ENCODE peak calls at places on chromosome 16, in seven cellular contexts. One of them, this sample, is unnamed.
A peak's percentile ranks its signal among the peaks of the same experiment; 100 is the strongest.

GRCh38 chr16:27446721-27447120 is 44.7 kb downstream of the IL21R start:
- DNase-seq in CD8-positive, alpha-beta T cell: peak; percentile 86
- DNase-seq in heart right ventricle: no peak
- DNase-seq in tibial nerve: no peak
- DNase-seq in A673: no peak
- DNase-seq in upper lobe of right lung: no peak
- DNase-seq in right cardiac atrium: peak; percentile 40
- DNase-seq in this sample: no peak

GRCh38 chr16:18789515-18789849 is 652 bp downstream of the RPS15A start:
- DNase-seq in heart right ventricle: no peak
- DNase-seq in tibial nerve: no peak
- DNase-seq in A673: no peak
- DNase-seq in right cardiac atrium: no peak
- DNase-seq in CD8-positive, alpha-beta T cell: no peak
- DNase-seq in upper lobe of right lung: no peak
- DNase-seq in this sample: no peak

GRCh38 chr16:52526429-52526828 is 20.5 kb downstream of the TOX3 start:
- DNase-seq in A673: no peak
- DNase-seq in heart right ventricle: no peak
- DNase-seq in CD8-positive, alpha-beta T cell: no peak
- DNase-seq in tibial nerve: no peak
- DNase-seq in upper lobe of right lung: no peak
- DNase-seq in right cardiac atrium: no peak
- DNase-seq in this sample: no peak

GRCh38 chr16:83813818-83814653 is 6.3 kb downstream of the HSBP1 start:
- DNase-seq in CD8-positive, alpha-beta T cell: no peak
- DNase-seq in upper lobe of right lung: no peak
- DNase-seq in right cardiac atrium: no peak
- DNase-seq in tibial nerve: peak; percentile 31
- DNase-seq in A673: peak; percentile 40
- DNase-seq in heart right ventricle: peak; percentile 31
- DNase-seq in this sample: peak; percentile 72

GRCh38 chr16:58236231-58236690 is 38.4 kb upstream of the CSNK2A2 start:
- DNase-seq in CD8-positive, alpha-beta T cell: peak; percentile 64
- DNase-seq in A673: peak; percentile 84
- DNase-seq in upper lobe of right lung: peak; percentile 74
- DNase-seq in tibial nerve: peak; percentile 24
- DNase-seq in heart right ventricle: peak; percentile 66
- DNase-seq in right cardiac atrium: peak; percentile 83
- DNase-seq in this sample: peak; percentile 75

GRCh38 chr16:69444873-69445517 is 20.6 kb downstream of the CYB5B start:
- DNase-seq in right cardiac atrium: no peak
- DNase-seq in heart right ventricle: no peak
- DNase-seq in tibial nerve: no peak
- DNase-seq in CD8-positive, alpha-beta T cell: no peak
- DNase-seq in upper lobe of right lung: no peak
- DNase-seq in A673: no peak
- DNase-seq in this sample: no peak

GRCh38 chr16:4634768-4635167 is 10.1 kb downstream of the MGRN1 start:
- DNase-seq in upper lobe of right lung: no peak
- DNase-seq in tibial nerve: no peak
- DNase-seq in CD8-positive, alpha-beta T cell: no peak
- DNase-seq in right cardiac atrium: no peak
- DNase-seq in A673: no peak
- DNase-seq in heart right ventricle: no peak
- DNase-seq in this sample: no peak

GRCh38 chr16:27511657-27512056 is 38.1 kb downstream of the GTF3C1 start:
- DNase-seq in upper lobe of right lung: no peak
- DNase-seq in CD8-positive, alpha-beta T cell: no peak
- DNase-seq in tibial nerve: no peak
- DNase-seq in right cardiac atrium: no peak
- DNase-seq in A673: no peak
- DNase-seq in heart right ventricle: peak; percentile 67
- DNase-seq in this sample: no peak

GRCh38 chr16:68404736-68405345 is 43.5 kb downstream of the SMPD3 start:
- DNase-seq in upper lobe of right lung: no peak
- DNase-seq in tibial nerve: no peak
- DNase-seq in A673: no peak
- DNase-seq in CD8-positive, alpha-beta T cell: no peak
- DNase-seq in right cardiac atrium: no peak
- DNase-seq in heart right ventricle: no peak
- DNase-seq in this sample: no peak

GRCh38 chr16:67943619-67944503 is at the start of gene LCAT:
- DNase-seq in tibial nerve: peak; percentile 64
- DNase-seq in A673: peak; percentile 29
- DNase-seq in heart right ventricle: peak; percentile 62
- DNase-seq in right cardiac atrium: peak; percentile 93
- DNase-seq in upper lobe of right lung: no peak
- DNase-seq in CD8-positive, alpha-beta T cell: no peak
- DNase-seq in this sample: no peak

GRCh38 chr16:17369441-17369951 is 101.3 kb downstream of the XYLT1 start:
- DNase-seq in tibial nerve: no peak
- DNase-seq in right cardiac atrium: peak; percentile 80
- DNase-seq in A673: peak; percentile 48
- DNase-seq in heart right ventricle: peak; percentile 46
- DNase-seq in CD8-positive, alpha-beta T cell: peak; percentile 74
- DNase-seq in upper lobe of right lung: peak; percentile 72
- DNase-seq in this sample: peak; percentile 28

GRCh38 chr16:86396318-86396882 is 113.9 kb upstream of the FOXF1 start:
- DNase-seq in CD8-positive, alpha-beta T cell: no peak
- DNase-seq in right cardiac atrium: no peak
- DNase-seq in A673: peak; percentile 22
- DNase-seq in heart right ventricle: no peak
- DNase-seq in tibial nerve: no peak
- DNase-seq in upper lobe of right lung: no peak
- DNase-seq in this sample: no peak

GRCh38 chr16:86392751-86393150 is 117.6 kb upstream of the FOXF1 start:
- DNase-seq in A673: no peak
- DNase-seq in upper lobe of right lung: no peak
- DNase-seq in CD8-positive, alpha-beta T cell: no peak
- DNase-seq in tibial nerve: no peak
- DNase-seq in right cardiac atrium: no peak
- DNase-seq in heart right ventricle: no peak
- DNase-seq in this sample: no peak

GRCh38 chr16:68070811-68071546 is 14.2 kb upstream of the NFATC3 start:
- DNase-seq in tibial nerve: no peak
- DNase-seq in upper lobe of right lung: no peak
- DNase-seq in CD8-positive, alpha-beta T cell: no peak
- DNase-seq in heart right ventricle: no peak
- DNase-seq in A673: no peak
- DNase-seq in right cardiac atrium: no peak
- DNase-seq in this sample: no peak

GRCh38 chr16:27759301-27759871 is 209.4 kb downstream of the KATNIP start:
- DNase-seq in upper lobe of right lung: no peak
- DNase-seq in tibial nerve: no peak
- DNase-seq in A673: peak; percentile 19
- DNase-seq in CD8-positive, alpha-beta T cell: no peak
- DNase-seq in heart right ventricle: no peak
- DNase-seq in right cardiac atrium: no peak
- DNase-seq in this sample: no peak

GRCh38 chr16:81823111-81823510 is 44.0 kb downstream of the PLCG2 start:
- DNase-seq in right cardiac atrium: peak; percentile 72
- DNase-seq in tibial nerve: no peak
- DNase-seq in heart right ventricle: no peak
- DNase-seq in A673: no peak
- DNase-seq in CD8-positive, alpha-beta T cell: no peak
- DNase-seq in upper lobe of right lung: no peak
- DNase-seq in this sample: no peak

GRCh38 chr16:79767597-79768280 is 167.2 kb upstream of the MAF start:
- DNase-seq in CD8-positive, alpha-beta T cell: no peak
- DNase-seq in upper lobe of right lung: no peak
- DNase-seq in heart right ventricle: no peak
- DNase-seq in right cardiac atrium: peak; percentile 50
- DNase-seq in tibial nerve: no peak
- DNase-seq in A673: no peak
- DNase-seq in this sample: no peak

GRCh38 chr16:660459-661183 is 7.3 kb upstream of the RHOT2 start:
- DNase-seq in heart right ventricle: peak; percentile 89
- DNase-seq in upper lobe of right lung: peak; percentile 97
- DNase-seq in tibial nerve: peak; percentile 87
- DNase-seq in CD8-positive, alpha-beta T cell: peak; percentile 69
- DNase-seq in right cardiac atrium: peak; percentile 96
- DNase-seq in A673: peak; percentile 78
- DNase-seq in this sample: peak; percentile 97

GRCh38 chr16:54266363-54266955 is 20.1 kb downstream of the IRX3 start:
- DNase-seq in tibial nerve: no peak
- DNase-seq in A673: no peak
- DNase-seq in upper lobe of right lung: no peak
- DNase-seq in heart right ventricle: no peak
- DNase-seq in right cardiac atrium: no peak
- DNase-seq in CD8-positive, alpha-beta T cell: no peak
- DNase-seq in this sample: no peak

GRCh38 chr16:4972938-4973587 is 14.9 kb downstream of the SEC14L5 start:
- DNase-seq in tibial nerve: no peak
- DNase-seq in right cardiac atrium: no peak
- DNase-seq in A673: no peak
- DNase-seq in upper lobe of right lung: no peak
- DNase-seq in heart right ventricle: no peak
- DNase-seq in CD8-positive, alpha-beta T cell: no peak
- DNase-seq in this sample: no peak

GRCh38 chr16:84983308-84983707 is 28.0 kb downstream of the ZDHHC7 start:
- DNase-seq in upper lobe of right lung: no peak
- DNase-seq in CD8-positive, alpha-beta T cell: no peak
- DNase-seq in tibial nerve: no peak
- DNase-seq in right cardiac atrium: peak; percentile 75
- DNase-seq in heart right ventricle: no peak
- DNase-seq in A673: no peak
- DNase-seq in this sample: peak; percentile 56

GRCh38 chr16:54204756-54205155 is 81.8 kb downstream of the IRX3 start:
- DNase-seq in tibial nerve: no peak
- DNase-seq in CD8-positive, alpha-beta T cell: no peak
- DNase-seq in upper lobe of right lung: no peak
- DNase-seq in A673: no peak
- DNase-seq in heart right ventricle: no peak
- DNase-seq in right cardiac atrium: no peak
- DNase-seq in this sample: peak; percentile 50

GRCh38 chr16:67441907-67442306 is 11.0 kb downstream of the HSD11B2 start:
- DNase-seq in CD8-positive, alpha-beta T cell: no peak
- DNase-seq in upper lobe of right lung: no peak
- DNase-seq in tibial nerve: no peak
- DNase-seq in A673: no peak
- DNase-seq in heart right ventricle: no peak
- DNase-seq in right cardiac atrium: peak; percentile 80
- DNase-seq in this sample: no peak

GRCh38 chr16:53726625-53727024 is 22.7 kb downstream of the FTO start:
- DNase-seq in CD8-positive, alpha-beta T cell: no peak
- DNase-seq in tibial nerve: no peak
- DNase-seq in upper lobe of right lung: no peak
- DNase-seq in heart right ventricle: no peak
- DNase-seq in right cardiac atrium: no peak
- DNase-seq in A673: no peak
- DNase-seq in this sample: no peak

GRCh38 chr16:23753908-23754593 is 775 bp upstream of the CHP2 start:
- DNase-seq in tibial nerve: no peak
- DNase-seq in CD8-positive, alpha-beta T cell: no peak
- DNase-seq in heart right ventricle: no peak
- DNase-seq in right cardiac atrium: no peak
- DNase-seq in upper lobe of right lung: no peak
- DNase-seq in A673: no peak
- DNase-seq in this sample: no peak

GRCh38 chr16:7344806-7345416 is 12.3 kb downstream of the RBFOX1 start:
- DNase-seq in CD8-positive, alpha-beta T cell: no peak
- DNase-seq in upper lobe of right lung: no peak
- DNase-seq in right cardiac atrium: no peak
- DNase-seq in tibial nerve: no peak
- DNase-seq in A673: no peak
- DNase-seq in heart right ventricle: peak; percentile 50
- DNase-seq in this sample: no peak

GRCh38 chr16:86241681-86242080 is 268.6 kb upstream of the FOXF1 start:
- DNase-seq in A673: no peak
- DNase-seq in upper lobe of right lung: no peak
- DNase-seq in CD8-positive, alpha-beta T cell: no peak
- DNase-seq in right cardiac atrium: no peak
- DNase-seq in heart right ventricle: no peak
- DNase-seq in tibial nerve: no peak
- DNase-seq in this sample: no peak

GRCh38 chr16:48687421-48688038 is 77.5 kb upstream of the N4BP1 start:
- DNase-seq in CD8-positive, alpha-beta T cell: no peak
- DNase-seq in upper lobe of right lung: no peak
- DNase-seq in tibial nerve: no peak
- DNase-seq in right cardiac atrium: peak; percentile 51
- DNase-seq in A673: peak; percentile 82
- DNase-seq in heart right ventricle: peak; percentile 51
- DNase-seq in this sample: peak; percentile 62

GRCh38 chr16:4783251-4783950 is 4.7 kb downstream of the SEPTIN12 start:
- DNase-seq in right cardiac atrium: no peak
- DNase-seq in heart right ventricle: no peak
- DNase-seq in tibial nerve: no peak
- DNase-seq in CD8-positive, alpha-beta T cell: no peak
- DNase-seq in upper lobe of right lung: no peak
- DNase-seq in A673: no peak
- DNase-seq in this sample: no peak

GRCh38 chr16:87809150-87809902 is 43.5 kb upstream of the KLHDC4 start:
- DNase-seq in heart right ventricle: no peak
- DNase-seq in upper lobe of right lung: no peak
- DNase-seq in right cardiac atrium: no peak
- DNase-seq in tibial nerve: no peak
- DNase-seq in A673: peak; percentile 55
- DNase-seq in CD8-positive, alpha-beta T cell: no peak
- DNase-seq in this sample: no peak
- H3K9me3 ChIP-seq in heart right ventricle: no peaks in the 10 kb centered on the region
- H3K9me3 ChIP-seq in upper lobe of right lung: no peaks in the 10 kb centered on the region
- H3K9me3 ChIP-seq in right cardiac atrium: no peaks in the 10 kb centered on the region
- H3K9me3 ChIP-seq in tibial nerve: no peaks in the 10 kb centered on the region
- H3K9me3 ChIP-seq in A673: no peaks in the 10 kb centered on the region
- H3K9me3 ChIP-seq in CD8-positive, alpha-beta T cell: no peaks in the 10 kb centered on the region
- H3K9me3 ChIP-seq in this sample: no peaks in the 10 kb centered on the region

DNA sequence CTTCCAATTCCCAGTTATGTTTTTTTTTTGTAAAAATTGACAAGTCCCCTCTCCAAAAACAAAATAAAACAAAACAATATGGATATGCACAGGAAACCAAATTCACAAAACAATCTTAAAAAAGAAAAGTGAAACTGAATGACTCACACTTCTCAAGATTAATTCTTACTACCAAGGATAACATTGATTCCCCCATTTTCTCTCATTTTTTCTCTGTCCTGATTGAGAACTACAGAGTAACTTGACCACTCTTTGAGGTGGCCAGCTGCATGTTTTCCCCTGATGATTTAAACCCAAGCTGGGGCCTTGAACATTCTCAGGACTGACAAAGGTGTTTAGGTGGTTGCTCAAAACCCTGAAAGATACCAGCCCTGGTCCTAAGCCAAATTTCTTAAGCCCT is 149.0 kb downstream of the AHSP start:
- DNase-seq in heart right ventricle: no peak
- DNase-seq in tibial nerve: no peak
- DNase-seq in CD8-positive, alpha-beta T cell: no peak
- DNase-seq in right cardiac atrium: no peak
- DNase-seq in upper lobe of right lung: no peak
- DNase-seq in A673: no peak
- DNase-seq in this sample: no peak
- H3K9me3 ChIP-seq in heart right ventricle: no peaks in the 10 kb centered on the region
- H3K9me3 ChIP-seq in tibial nerve: no peaks in the 10 kb centered on the region
- H3K9me3 ChIP-seq in CD8-positive, alpha-beta T cell: peaks cover 5% of the 10 kb centered on the region
- H3K9me3 ChIP-seq in right cardiac atrium: no peaks in the 10 kb centered on the region
- H3K9me3 ChIP-seq in upper lobe of right lung: no peaks in the 10 kb centered on the region
- H3K9me3 ChIP-seq in A673: no peaks in the 10 kb centered on the region
- H3K9me3 ChIP-seq in this sample: no peaks in the 10 kb centered on the region

GRCh38 chr16:3401719-3402397 is 843 bp downstream of the ZNF174 start:
- DNase-seq in CD8-positive, alpha-beta T cell: no peak
- DNase-seq in heart right ventricle: no peak
- DNase-seq in right cardiac atrium: no peak
- DNase-seq in tibial nerve: no peak
- DNase-seq in upper lobe of right lung: no peak
- DNase-seq in A673: peak; percentile 34
- DNase-seq in this sample: no peak
- H3K9me3 ChIP-seq in CD8-positive, alpha-beta T cell: peaks cover 9% of the 10 kb centered on the region
- H3K9me3 ChIP-seq in heart right ventricle: peaks cover 33% of the 10 kb centered on the region
- H3K9me3 ChIP-seq in right cardiac atrium: peaks cover 12% of the 10 kb centered on the region
- H3K9me3 ChIP-seq in tibial nerve: peaks cover 51% of the 10 kb centered on the region
- H3K9me3 ChIP-seq in upper lobe of right lung: peaks cover 17% of the 10 kb centered on the region
- H3K9me3 ChIP-seq in A673: peaks cover 50% of the 10 kb centered on the region
- H3K9me3 ChIP-seq in this sample: peaks cover 27% of the 10 kb centered on the region

GRCh38 chr16:15981382-15981781 is 32.0 kb downstream of the ABCC1 start:
- DNase-seq in A673: no peak
- DNase-seq in upper lobe of right lung: no peak
- DNase-seq in CD8-positive, alpha-beta T cell: no peak
- DNase-seq in right cardiac atrium: no peak
- DNase-seq in tibial nerve: no peak
- DNase-seq in heart right ventricle: no peak
- DNase-seq in this sample: no peak
- H3K9me3 ChIP-seq in A673: peaks cover 8% of the 10 kb centered on the region
- H3K9me3 ChIP-seq in upper lobe of right lung: peaks cover 5% of the 10 kb centered on the region
- H3K9me3 ChIP-seq in CD8-positive, alpha-beta T cell: peaks cover 5% of the 10 kb centered on the region
- H3K9me3 ChIP-seq in right cardiac atrium: no peaks in the 10 kb centered on the region
- H3K9me3 ChIP-seq in tibial nerve: peaks cover 23% of the 10 kb centered on the region
- H3K9me3 ChIP-seq in heart right ventricle: peaks cover 11% of the 10 kb centered on the region
- H3K9me3 ChIP-seq in this sample: no peaks in the 10 kb centered on the region

This sample was measured in body of pancreas.